ENCODE peak calls at places on chromosomes 3 and 15, in seven cellular contexts. One of them, this sample, is unnamed.

GRCh38 chr15:85010472-85011209 is 29.0 kb downstream of the PDE8A start:
- DNase-seq in stimulated activated CD8-positive, alpha-beta memory T cell treated with anti-CD3 and anti-CD28 coated beads, Interleukin-12 subunit alpha, Interleukin-12 subunit beta, amount 100 ng/mL, for 4 hours: no peak
- DNase-seq in GM10248: no peak
- DNase-seq in GM03348: peak
- DNase-seq in Kasumi-1: peak
- DNase-seq in upper lobe of right lung: no peak
- DNase-seq in cardiac fibroblast: peak
- DNase-seq in this sample: no peak

GRCh38 chr3:189563841-189564563 is 67.2 kb upstream of the TP63 start:
- DNase-seq in stimulated activated CD8-positive, alpha-beta memory T cell treated with anti-CD3 and anti-CD28 coated beads, Interleukin-12 subunit alpha, Interleukin-12 subunit beta, amount 100 ng/mL, for 4 hours: no peak
- DNase-seq in GM10248: peak
- DNase-seq in GM03348: peak
- DNase-seq in Kasumi-1: peak
- DNase-seq in upper lobe of right lung: no peak
- DNase-seq in cardiac fibroblast: peak
- DNase-seq in this sample: peak

GRCh38 chr3:104437131-104437750 is 929.5 kb upstream of the ALCAM start:
- DNase-seq in stimulated activated CD8-positive, alpha-beta memory T cell treated with anti-CD3 and anti-CD28 coated beads, Interleukin-12 subunit alpha, Interleukin-12 subunit beta, amount 100 ng/mL, for 4 hours: no peak
- DNase-seq in GM10248: no peak
- DNase-seq in GM03348: peak
- DNase-seq in Kasumi-1: no peak
- DNase-seq in upper lobe of right lung: no peak
- DNase-seq in cardiac fibroblast: peak
- DNase-seq in this sample: no peak

GRCh38 chr3:32948625-32949445 is 2.6 kb upstream of the CCR4 start:
- DNase-seq in stimulated activated CD8-positive, alpha-beta memory T cell treated with anti-CD3 and anti-CD28 coated beads, Interleukin-12 subunit alpha, Interleukin-12 subunit beta, amount 100 ng/mL, for 4 hours: no peak
- DNase-seq in GM10248: no peak
- DNase-seq in GM03348: no peak
- DNase-seq in Kasumi-1: no peak
- DNase-seq in upper lobe of right lung: no peak
- DNase-seq in cardiac fibroblast: no peak
- DNase-seq in this sample: no peak

GRCh38 chr3:72224804-72225509 is 440.0 kb upstream of the PROK2 start:
- DNase-seq in stimulated activated CD8-positive, alpha-beta memory T cell treated with anti-CD3 and anti-CD28 coated beads, Interleukin-12 subunit alpha, Interleukin-12 subunit beta, amount 100 ng/mL, for 4 hours: no peak
- DNase-seq in GM10248: no peak
- DNase-seq in GM03348: no peak
- DNase-seq in Kasumi-1: peak
- DNase-seq in upper lobe of right lung: no peak
- DNase-seq in cardiac fibroblast: no peak
- DNase-seq in this sample: no peak

GRCh38 chr3:99638244-99638948 is at the start of gene COL8A1:
- DNase-seq in stimulated activated CD8-positive, alpha-beta memory T cell treated with anti-CD3 and anti-CD28 coated beads, Interleukin-12 subunit alpha, Interleukin-12 subunit beta, amount 100 ng/mL, for 4 hours: no peak
- DNase-seq in GM10248: no peak
- DNase-seq in GM03348: peak
- DNase-seq in Kasumi-1: no peak
- DNase-seq in upper lobe of right lung: peak
- DNase-seq in cardiac fibroblast: peak
- DNase-seq in this sample: peak

GRCh38 chr3:18208856-18209255 is 216.3 kb downstream of the SATB1 start:
- DNase-seq in stimulated activated CD8-positive, alpha-beta memory T cell treated with anti-CD3 and anti-CD28 coated beads, Interleukin-12 subunit alpha, Interleukin-12 subunit beta, amount 100 ng/mL, for 4 hours: no peak
- DNase-seq in GM10248: no peak
- DNase-seq in GM03348: no peak
- DNase-seq in Kasumi-1: peak
- DNase-seq in upper lobe of right lung: no peak
- DNase-seq in cardiac fibroblast: no peak
- DNase-seq in this sample: no peak

GRCh38 chr3:188134079-188134478 is 19.9 kb upstream of the LPP start:
- DNase-seq in stimulated activated CD8-positive, alpha-beta memory T cell treated with anti-CD3 and anti-CD28 coated beads, Interleukin-12 subunit alpha, Interleukin-12 subunit beta, amount 100 ng/mL, for 4 hours: no peak
- DNase-seq in GM10248: no peak
- DNase-seq in GM03348: no peak
- DNase-seq in Kasumi-1: no peak
- DNase-seq in upper lobe of right lung: no peak
- DNase-seq in cardiac fibroblast: no peak
- DNase-seq in this sample: no peak

GRCh38 chr15:51286816-51287215 is 51.6 kb downstream of the CYP19A1 start:
- DNase-seq in stimulated activated CD8-positive, alpha-beta memory T cell treated with anti-CD3 and anti-CD28 coated beads, Interleukin-12 subunit alpha, Interleukin-12 subunit beta, amount 100 ng/mL, for 4 hours: no peak
- DNase-seq in GM10248: peak
- DNase-seq in GM03348: no peak
- DNase-seq in Kasumi-1: no peak
- DNase-seq in upper lobe of right lung: no peak
- DNase-seq in cardiac fibroblast: peak
- DNase-seq in this sample: no peak

GRCh38 chr3:197167546-197167945 is 130.9 kb downstream of the DLG1 start:
- DNase-seq in stimulated activated CD8-positive, alpha-beta memory T cell treated with anti-CD3 and anti-CD28 coated beads, Interleukin-12 subunit alpha, Interleukin-12 subunit beta, amount 100 ng/mL, for 4 hours: no peak
- DNase-seq in GM10248: no peak
- DNase-seq in GM03348: no peak
- DNase-seq in Kasumi-1: no peak
- DNase-seq in upper lobe of right lung: no peak
- DNase-seq in cardiac fibroblast: no peak
- DNase-seq in this sample: no peak

GRCh38 chr15:98322551-98322950 is 325.8 kb upstream of the IGF1R start:
- DNase-seq in stimulated activated CD8-positive, alpha-beta memory T cell treated with anti-CD3 and anti-CD28 coated beads, Interleukin-12 subunit alpha, Interleukin-12 subunit beta, amount 100 ng/mL, for 4 hours: no peak
- DNase-seq in GM10248: no peak
- DNase-seq in GM03348: no peak
- DNase-seq in Kasumi-1: no peak
- DNase-seq in upper lobe of right lung: no peak
- DNase-seq in cardiac fibroblast: no peak
- DNase-seq in this sample: no peak

GRCh38 chr15:47885921-47886320 is 168.6 kb downstream of the SEMA6D start:
- DNase-seq in stimulated activated CD8-positive, alpha-beta memory T cell treated with anti-CD3 and anti-CD28 coated beads, Interleukin-12 subunit alpha, Interleukin-12 subunit beta, amount 100 ng/mL, for 4 hours: no peak
- DNase-seq in GM10248: no peak
- DNase-seq in GM03348: peak
- DNase-seq in Kasumi-1: no peak
- DNase-seq in upper lobe of right lung: no peak
- DNase-seq in cardiac fibroblast: peak
- DNase-seq in this sample: no peak

GRCh38 chr3:101850327-101851048 is 1.2 kb downstream of the NFKBIZ start:
- DNase-seq in stimulated activated CD8-positive, alpha-beta memory T cell treated with anti-CD3 and anti-CD28 coated beads, Interleukin-12 subunit alpha, Interleukin-12 subunit beta, amount 100 ng/mL, for 4 hours: no peak
- DNase-seq in GM10248: no peak
- DNase-seq in GM03348: peak
- DNase-seq in Kasumi-1: peak
- DNase-seq in upper lobe of right lung: no peak
- DNase-seq in cardiac fibroblast: peak
- DNase-seq in this sample: no peak

GRCh38 chr3:9403463-9403862 is 6.0 kb downstream of the SETD5 start:
- DNase-seq in stimulated activated CD8-positive, alpha-beta memory T cell treated with anti-CD3 and anti-CD28 coated beads, Interleukin-12 subunit alpha, Interleukin-12 subunit beta, amount 100 ng/mL, for 4 hours: no peak
- DNase-seq in GM10248: no peak
- DNase-seq in GM03348: no peak
- DNase-seq in Kasumi-1: no peak
- DNase-seq in upper lobe of right lung: no peak
- DNase-seq in cardiac fibroblast: no peak
- DNase-seq in this sample: no peak

This sample was measured in upper lobe of left lung.